ENCODE peak calls at places on chromosomes 2 and 18, in ten cellular contexts. C is neural progenitor cell, P is Peyer's patch, U is body of pancreas, M is left lung, S is A549, Z is upper lobe of right lung, V is spleen, J is mesendoderm, G is ovary. F is an unnamed sample.
A peak's percentile ranks its signal among the peaks of the same experiment; 100 is the strongest.

GRCh38 chr2:232809349-232810124 is 33.2 kb upstream of the KCNJ13 start:
- DNase-seq in C (no peak), P (no peak), U (no peak), M (no peak), S (peak; percentile 11), Z (no peak), V (no peak), J (no peak), G (no peak), F (no peak)

GRCh38 chr2:223528036-223528435 is 74.1 kb downstream of the SCG2 start:
- DNase-seq in C (no peak), P (no peak), U (no peak), M (no peak), S (no peak), Z (no peak), V (no peak), J (no peak), G (no peak), F (no peak)

GRCh38 chr18:2651981-2652380 is 3.5 kb upstream of the SMCHD1 start:
- DNase-seq in C (no peak), P (no peak), U (no peak), M (no peak), S (no peak), Z (no peak), V (no peak), J (no peak), G (no peak), F (no peak)

GRCh38 chr2:128564131-128564530 is 245.5 kb upstream of the HS6ST1 start:
- DNase-seq in C (no peak), P (no peak), U (no peak), M (no peak), S (no peak), Z (no peak), V (no peak), J (no peak), G (no peak), F (no peak)

GRCh38 chr2:65991332-65991731 is 443.6 kb upstream of the MEIS1 start:
- DNase-seq in C (no peak), P (no peak), U (no peak), M (no peak), S (no peak), Z (no peak), V (no peak), J (no peak), G (no peak), F (no peak)

GRCh38 chr2:169715379-169716228 is 18.0 kb upstream of the KLHL23 start:
- DNase-seq in C (no peak), P (no peak), U (peak; percentile 76), M (no peak), S (no peak), Z (no peak), V (no peak), J (no peak), G (no peak), F (no peak)

GRCh38 chr2:46001290-46001689 is 295.9 kb upstream of the EPAS1 start:
- DNase-seq in C (no peak), P (no peak), U (no peak), M (no peak), S (no peak), Z (no peak), V (no peak), J (no peak), G (no peak), F (no peak)

GRCh38 chr2:19575618-19576017 is 217.2 kb upstream of the OSR1 start:
- DNase-seq in C (no peak), P (no peak), U (no peak), M (no peak), S (no peak), Z (no peak), V (no peak), J (no peak), G (no peak), F (no peak)

GRCh38 chr2:238090887-238091286 is 9.3 kb upstream of the ESPNL start:
- DNase-seq in C (no peak), P (no peak), U (no peak), M (no peak), S (no peak), Z (peak; percentile 26), V (no peak), J (no peak), G (peak; percentile 2), F (no peak)

GRCh38 chr2:77121518-77121917 is 400.7 kb downstream of the LRRTM4 start:
- DNase-seq in C (no peak), P (no peak), U (no peak), M (no peak), S (no peak), Z (no peak), V (no peak), J (no peak), G (no peak), F (no peak)

GRCh38 chr2:104849618-104850097 is 4.3 kb upstream of the POU3F3 start:
- DNase-seq in C (peak; percentile 91), P (peak; percentile 31), U (peak; percentile 69), M (peak; percentile 49), S (peak; percentile 66), Z (peak; percentile 80), V (peak; percentile 80), J (peak; percentile 72), G (peak; percentile 47), F (no peak)

GRCh38 chr2:240154606-240155005 is 14.1 kb upstream of the OTOS start:
- DNase-seq in C (no peak), P (no peak), U (no peak), M (peak; percentile 33), S (no peak), Z (peak; percentile 51), V (peak; percentile 65), J (no peak), G (no peak), F (no peak)

DNA sequence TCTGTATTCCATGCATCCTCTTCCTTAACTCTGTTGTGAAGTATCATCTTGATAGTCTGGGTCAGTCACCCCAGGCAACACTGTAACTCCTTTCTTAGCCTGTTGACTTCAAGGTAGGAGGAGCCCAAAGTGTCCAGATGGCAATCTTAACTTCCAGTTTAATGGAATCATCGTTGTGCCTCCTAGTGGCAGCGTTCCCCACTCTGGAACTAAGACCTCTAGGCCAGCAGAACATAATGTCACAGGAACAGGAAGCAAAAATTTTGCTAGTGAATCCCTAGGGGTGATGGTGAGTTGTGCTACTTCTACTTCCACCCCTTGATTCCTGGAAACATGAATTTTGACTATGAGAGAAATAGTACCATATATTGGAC is 11.7 kb downstream of the SGPP2 start:
- DNase-seq in C (no peak), P (no peak), U (no peak), M (no peak), S (peak; percentile 19), Z (no peak), V (no peak), J (no peak), G (no peak), F (no peak)
- H3K4me1 ChIP-seq in C (peaks cover 7% of the 10 kb centered on the region), P (no peaks in the 10 kb centered on the region), U (peaks cover 8% of the 10 kb centered on the region), M (peaks cover 9% of the 10 kb centered on the region), S (no peaks in the 10 kb centered on the region), Z (no peaks in the 10 kb centered on the region), V (peaks cover 9% of the 10 kb centered on the region), J (no peaks in the 10 kb centered on the region), G (peaks cover 2% of the 10 kb centered on the region), F (no peaks in the 10 kb centered on the region)

DNA sequence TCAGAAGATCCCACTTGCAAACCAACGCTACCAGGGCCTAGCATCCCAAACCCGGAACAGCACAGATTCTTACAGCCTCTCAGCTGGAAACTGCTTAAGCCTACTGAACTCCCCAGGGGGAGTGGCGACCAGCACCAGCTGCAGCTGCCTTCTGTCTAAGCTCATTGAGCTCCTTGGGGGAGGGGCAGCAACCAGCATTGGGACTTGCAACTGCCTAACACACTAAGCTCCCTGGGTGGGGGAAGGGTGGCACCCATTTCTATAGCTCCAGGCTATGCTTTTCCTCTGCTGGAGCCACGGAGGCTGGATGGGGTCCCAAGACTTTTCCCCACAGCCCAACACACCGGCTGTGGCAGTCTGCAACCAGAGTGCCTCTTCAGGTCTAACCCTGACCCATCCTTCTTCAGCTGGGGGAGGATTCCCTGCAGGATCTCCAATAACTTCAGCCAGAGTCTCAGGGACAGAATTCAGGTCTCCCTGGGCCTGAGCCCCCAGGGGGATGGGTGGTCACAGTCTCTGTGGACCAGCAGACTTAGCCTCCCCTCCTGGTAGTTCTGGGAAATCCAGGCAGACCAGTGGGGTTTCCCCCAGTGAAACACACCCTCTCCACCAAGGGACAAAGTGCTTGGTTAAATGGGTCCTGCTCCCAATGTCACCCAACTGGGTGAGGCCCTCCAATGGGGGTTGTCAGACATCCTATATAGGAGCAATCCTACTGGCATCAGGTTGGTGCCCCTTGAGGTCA is 45.9 kb upstream of the ITGA4 start:
- DNase-seq in C (peak; percentile 87), P (peak; percentile 90), U (no peak), M (no peak), S (no peak), Z (no peak), V (peak; percentile 92), J (peak; percentile 85), G (no peak), F (no peak)
- H3K4me1 ChIP-seq in C (peaks cover 18% of the 10 kb centered on the region), P (no peaks in the 10 kb centered on the region), U (no peaks in the 10 kb centered on the region), M (peaks cover 11% of the 10 kb centered on the region), S (no peaks in the 10 kb centered on the region), Z (no peaks in the 10 kb centered on the region), V (peaks cover 5% of the 10 kb centered on the region), J (peaks cover 5% of the 10 kb centered on the region), G (no peaks in the 10 kb centered on the region), F (no peaks in the 10 kb centered on the region)

DNA sequence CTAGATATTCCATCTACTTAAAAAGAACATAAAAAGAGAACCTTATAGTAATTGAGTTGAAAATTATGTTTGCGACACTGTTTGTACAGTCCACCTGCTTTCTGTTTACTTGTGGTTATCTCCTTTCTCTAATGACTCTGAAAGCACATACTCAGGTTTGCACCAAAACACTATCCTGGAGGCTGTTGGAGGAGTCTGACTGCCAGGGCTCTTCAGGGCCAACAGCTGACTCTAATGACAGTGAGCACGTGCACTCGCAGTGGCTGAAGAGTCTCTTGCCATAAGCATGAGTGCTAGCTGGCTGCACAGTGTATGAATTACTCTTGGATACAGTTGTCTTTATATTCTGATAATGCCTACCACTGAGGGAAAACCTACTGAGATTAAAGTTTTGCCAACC is 16.7 kb upstream of the GLS start:
- DNase-seq in C (no peak), P (no peak), U (peak; percentile 17), M (no peak), S (no peak), Z (no peak), V (no peak), J (no peak), G (no peak), F (no peak)
- H3K4me1 ChIP-seq in C (peaks cover 8% of the 10 kb centered on the region), P (no peaks in the 10 kb centered on the region), U (peaks cover 12% of the 10 kb centered on the region), M (peaks cover 12% of the 10 kb centered on the region), S (peaks cover 67% of the 10 kb centered on the region), Z (peaks cover 23% of the 10 kb centered on the region), V (no peaks in the 10 kb centered on the region), J (peaks cover 15% of the 10 kb centered on the region), G (peaks cover 6% of the 10 kb centered on the region), F (peaks cover 16% of the 10 kb centered on the region)

DNA sequence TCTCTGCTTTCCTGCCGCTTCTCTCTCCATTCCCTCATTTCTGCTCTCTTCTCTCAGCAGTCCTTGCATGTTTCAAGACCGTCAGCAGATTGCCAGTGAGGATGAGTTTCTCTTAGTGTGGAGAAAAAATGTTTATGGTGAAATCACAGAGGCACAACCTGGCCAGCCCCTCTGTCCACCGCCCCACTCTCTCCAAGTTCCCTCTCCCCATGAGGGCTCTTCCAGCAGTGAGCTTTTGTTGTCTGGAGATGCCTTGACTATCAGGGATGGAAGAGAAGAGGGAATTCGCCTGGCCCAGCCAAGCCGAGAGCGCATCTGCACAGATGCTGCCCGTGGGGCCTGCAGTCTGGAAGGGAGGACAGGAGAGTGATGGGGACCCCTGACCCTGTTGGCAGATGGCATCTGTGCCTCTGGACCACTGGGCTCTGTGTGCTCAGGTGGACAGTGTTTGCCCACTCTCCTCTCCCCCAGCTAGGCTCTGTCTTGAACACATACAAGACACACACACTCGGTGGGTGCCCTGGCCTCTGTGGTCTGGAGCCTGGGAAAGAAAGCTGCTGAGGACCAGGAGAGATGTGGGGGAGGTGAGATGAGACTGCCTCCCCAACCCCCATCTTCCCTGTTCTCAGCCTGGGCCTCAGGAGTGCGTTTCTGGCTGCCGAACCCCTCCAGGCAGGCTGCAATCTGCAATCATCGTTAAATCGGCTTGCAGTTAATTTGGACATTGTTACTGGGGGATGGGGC is 4.4 kb downstream of the ITM2C start:
- DNase-seq in C (peak; percentile 47), P (peak; percentile 13), U (no peak), M (peak; percentile 43), S (no peak), Z (no peak), V (no peak), J (peak; percentile 72), G (no peak), F (no peak)
- H3K4me1 ChIP-seq in C (peaks cover 53% of the 10 kb centered on the region), P (peaks cover 36% of the 10 kb centered on the region), U (peaks cover 40% of the 10 kb centered on the region), M (peaks cover 54% of the 10 kb centered on the region), S (peaks cover 20% of the 10 kb centered on the region), Z (peaks cover 21% of the 10 kb centered on the region), V (peaks cover 90% of the 10 kb centered on the region), J (peaks cover 37% of the 10 kb centered on the region), G (peaks cover 7% of the 10 kb centered on the region), F (peaks cover 43% of the 10 kb centered on the region)

F was measured in CD4-positive, alpha-beta memory T cell.